ENCODE peak calls at places on chromosome 16, in six cellular contexts. D is heart left ventricle; E is lower leg skin; H is HFFc6; V is kidney epithelial cell; I is CD8-positive, alpha-beta T cell. B is an unnamed sample.

GRCh38 chr16:23081675-23082119 is 67.6 kb downstream of the USP31 start:
- DNase-seq in V (no peak), E (no peak), H (peak; percentile 43), D (no peak), I (no peak), B (peak; percentile 49)

GRCh38 chr16:82133798-82134197 is 36.2 kb downstream of the MPHOSPH6 start:
- DNase-seq in E (no peak), D (no peak), H (no peak), V (no peak), I (no peak), B (no peak)

GRCh38 chr16:25106567-25107465 is 4.7 kb upstream of the LCMT1 start:
- DNase-seq in H (peak; percentile 86), E (peak; percentile 91), I (peak; percentile 68), V (no peak), D (peak; percentile 96), B (no peak)

GRCh38 chr16:4313563-4314531 is 2.0 kb upstream of the GLIS2 start:
- DNase-seq in I (no peak), E (no peak), V (no peak), D (no peak), H (no peak), B (no peak)

GRCh38 chr16:11208916-11209665 is 46.9 kb downstream of the SOCS1 start:
- DNase-seq in E (no peak), V (no peak), I (no peak), D (no peak), H (no peak), B (no peak)

GRCh38 chr16:57091990-57092785 is at the start of gene CPNE2:
- DNase-seq in H (no peak), V (no peak), E (no peak), D (peak; percentile 84), I (peak; percentile 20), B (no peak)

GRCh38 chr16:87541004-87541881 is 48.4 kb upstream of the ZCCHC14 start:
- DNase-seq in I (no peak), D (peak; percentile 44), E (no peak), V (no peak), H (no peak), B (no peak)

GRCh38 chr16:69924777-69925191 is 26.4 kb upstream of the CLEC18A start:
- DNase-seq in D (peak; percentile 81), V (peak; percentile 74), E (no peak), H (no peak), I (no peak), B (peak; percentile 67)

GRCh38 chr16:27102701-27103575 is 36.2 kb downstream of the C16orf82 start:
- DNase-seq in D (no peak), H (no peak), V (no peak), I (no peak), E (no peak), B (no peak)

GRCh38 chr16:46885960-46886763 is 2.0 kb downstream of the GPT2 start:
- DNase-seq in H (no peak), D (no peak), I (no peak), V (no peak), E (no peak), B (no peak)

GRCh38 chr16:75931043-75931442 is 204.8 kb upstream of the CPHXL start:
- DNase-seq in V (peak; percentile 9), H (peak; percentile 3), I (no peak), E (no peak), D (no peak), B (no peak)

GRCh38 chr16:9139965-9140364 is 48.5 kb downstream of the HAPSTR1 start:
- DNase-seq in H (no peak), V (no peak), I (no peak), E (no peak), D (no peak), B (no peak)

GRCh38 chr16:20938426-20938825 is 37.9 kb downstream of the LYRM1 start:
- DNase-seq in E (no peak), H (peak; percentile 59), I (no peak), V (no peak), D (no peak), B (no peak)

DNA sequence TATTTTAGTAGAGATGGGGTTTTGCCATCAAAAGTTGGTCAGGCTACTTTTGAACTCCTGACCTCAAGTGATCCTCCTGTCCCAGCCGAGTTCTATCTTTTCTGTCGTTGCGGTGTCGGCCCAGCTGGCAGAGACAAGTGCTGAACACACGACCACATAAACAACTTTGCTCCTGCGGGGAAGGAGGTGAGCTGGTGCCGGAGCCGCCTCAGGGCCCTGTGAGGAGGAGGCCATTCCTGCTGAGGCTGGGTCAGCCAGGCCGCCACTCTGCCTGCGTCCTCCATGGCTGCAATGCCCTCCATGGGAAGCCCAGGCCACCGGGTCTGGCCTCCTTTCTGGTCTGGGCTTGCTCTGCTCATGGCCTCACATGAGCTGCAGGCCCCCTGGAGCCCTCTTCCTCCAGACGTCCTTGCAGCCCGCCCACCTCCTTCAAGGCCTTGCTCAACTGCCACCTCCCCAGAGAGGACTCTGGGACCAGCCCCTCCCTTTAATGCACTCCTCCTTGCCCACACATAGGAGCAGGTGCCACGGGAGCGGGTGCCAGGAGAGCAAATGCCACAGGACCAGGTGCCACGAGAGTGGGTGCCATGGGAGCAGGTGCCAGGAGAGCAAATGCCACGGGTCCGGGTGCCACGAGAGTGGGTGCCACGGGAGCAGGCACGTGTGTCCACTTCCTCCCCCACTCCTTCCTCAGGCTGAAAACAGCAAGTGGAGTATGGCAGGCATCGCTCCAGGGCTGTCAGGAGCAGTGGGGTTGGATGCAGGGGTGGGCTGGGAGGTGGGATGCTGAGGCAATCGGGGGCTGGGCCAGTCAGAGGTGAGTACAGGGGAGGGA is 28.4 kb upstream of the CBFA2T3 start:
- DNase-seq in D (no peak), V (no peak), E (no peak), H (no peak), I (no peak), B (no peak)
- TF ChIP-seq CTCF in D (no peak), V (no peak), E (no peak), H (no peak), I (no peak), B (no peak)

GRCh38 chr16:2296662-2297505 is 29.0 kb upstream of the RNPS1 start:
- DNase-seq in H (peak; percentile 5), V (no peak), D (no peak), E (no peak), I (peak; percentile 13), B (no peak)
- TF ChIP-seq CTCF in H (peak; percentile 69), V (peak; percentile 42), D (peak; percentile 32), E (no peak), I (no peak), B (peak; percentile 52)

GRCh38 chr16:2196162-2196980 is at the start of gene CASKIN1:
- DNase-seq in H (no peak), D (no peak), I (peak; percentile 21), E (no peak), V (no peak), B (no peak)

GRCh38 chr16:2194166-2194834 is 2.1 kb downstream of the CASKIN1 start:
- DNase-seq in V (no peak), H (peak; percentile 54), D (no peak), E (no peak), I (peak; percentile 19), B (no peak)

GRCh38 chr16:2196981-2197511 is 641 bp upstream of the CASKIN1 start:
- DNase-seq in V (no peak), H (no peak), E (no peak), D (no peak), I (no peak), B (no peak)

GRCh38 chr16:2195316-2196161 is 866 bp downstream of the CASKIN1 start:
- DNase-seq in E (no peak), D (no peak), V (no peak), I (no peak), H (no peak), B (no peak)

DNA sequence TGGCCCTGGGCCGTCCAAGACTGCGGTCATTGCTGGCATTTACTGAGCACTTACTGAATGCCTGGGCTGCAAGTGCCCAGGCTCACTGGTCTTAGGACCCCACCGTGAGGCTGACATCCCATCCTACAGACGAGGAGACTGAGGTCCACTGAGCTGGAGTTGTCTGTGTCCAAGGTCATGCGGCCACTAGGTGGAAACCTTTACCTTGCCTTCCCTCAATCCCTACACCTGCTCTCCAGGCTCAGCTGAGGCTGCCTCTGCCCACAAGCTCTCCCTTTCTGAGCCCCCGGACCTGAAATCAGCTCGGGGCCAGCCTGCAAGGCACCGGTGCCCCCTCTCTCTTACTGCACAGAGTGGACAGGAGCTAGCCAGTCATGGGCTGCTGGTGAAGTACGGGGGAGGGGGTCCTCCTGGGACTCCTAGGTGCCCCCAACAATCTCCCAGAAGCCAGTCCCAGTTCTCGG is 1.5 kb downstream of the CASKIN1 start:
- DNase-seq in V (no peak), H (peak; percentile 20), I (peak; percentile 49), E (no peak), D (no peak), B (no peak)
- TF ChIP-seq CTCF in V (peak; percentile 60), H (peak; percentile 70), I (peak; percentile 25), E (no peak), D (no peak), B (peak; percentile 13)

DNA sequence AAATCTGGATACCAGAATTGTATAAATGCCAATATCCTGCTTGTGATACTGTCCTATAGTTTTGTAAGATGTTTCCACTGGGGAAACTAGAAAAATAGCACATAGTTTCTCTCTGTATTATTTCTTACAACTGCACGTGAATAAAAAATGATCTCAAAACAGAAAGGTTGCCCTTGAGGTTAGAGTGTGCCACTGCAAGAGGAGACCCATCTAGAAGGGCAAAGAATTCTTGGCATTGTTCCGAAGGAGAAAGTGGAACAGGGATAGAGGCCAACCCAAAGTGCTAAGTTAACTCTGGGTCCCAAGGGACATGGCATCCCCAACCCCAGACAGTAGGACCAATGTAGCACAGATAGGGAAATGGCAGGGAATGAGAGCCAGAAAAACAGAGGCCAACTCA is 477.5 kb upstream of the HSBP1 start:
- DNase-seq in I (no peak), H (no peak), E (no peak), V (no peak), D (no peak), B (no peak)
- TF ChIP-seq CTCF in I (no peak), H (no peak), E (no peak), V (no peak), D (no peak), B (no peak)

GRCh38 chr16:73189132-73189531 is 141.2 kb upstream of the ZFHX3 start:
- DNase-seq in I (no peak), V (no peak), D (no peak), H (no peak), E (no peak), B (no peak)

GRCh38 chr16:73185737-73186136 is 137.8 kb upstream of the ZFHX3 start:
- DNase-seq in H (no peak), D (no peak), V (no peak), E (no peak), I (no peak), B (no peak)

GRCh38 chr16:73187163-73187562 is 139.2 kb upstream of the ZFHX3 start:
- DNase-seq in H (no peak), V (no peak), E (no peak), I (no peak), D (no peak), B (no peak)

GRCh38 chr16:73183678-73184092 is 135.8 kb upstream of the ZFHX3 start:
- DNase-seq in H (no peak), D (no peak), E (no peak), V (no peak), I (no peak), B (no peak)

DNA sequence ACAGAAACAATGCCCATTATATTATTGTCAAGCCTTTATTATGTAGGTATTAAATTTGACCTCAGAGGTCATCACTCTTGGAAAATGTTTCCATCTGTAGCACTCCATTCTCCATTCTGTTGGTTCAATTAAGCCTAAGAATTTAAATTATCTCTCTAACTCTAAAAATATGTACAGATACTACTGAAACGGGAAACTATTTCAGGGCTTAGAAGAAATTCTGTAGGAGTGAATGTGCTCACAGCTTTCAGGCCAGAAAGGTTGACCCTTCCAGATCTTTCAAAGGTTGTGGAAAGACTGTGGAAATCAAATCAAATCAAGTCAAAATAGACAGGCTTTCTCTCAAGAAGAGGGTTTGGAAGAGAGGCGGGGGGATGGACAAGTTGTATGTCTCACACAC is 138.8 kb upstream of the ZFHX3 start:
- DNase-seq in I (no peak), V (no peak), E (no peak), H (no peak), D (no peak), B (no peak)
- TF ChIP-seq CTCF in I (no peak), V (no peak), E (no peak), H (no peak), D (no peak), B (no peak)

GRCh38 chr16:86508947-86509758 is 1.2 kb upstream of the FOXF1 start:
- DNase-seq in I (no peak), V (no peak), D (peak; percentile 57), H (peak; percentile 78), E (no peak), B (no peak)
- TF ChIP-seq CTCF in I (no peak), V (no peak), D (no peak), H (no peak), E (no peak), B (no peak)

B was measured in BJ.